ENCODE peak calls at places on chromosomes 4 and X, in eight cellular contexts. P is stimulated activated CD4-positive, alpha-beta T cell treated with anti-CD3 and anti-CD28 coated beads, Interleukin-12 subunit alpha, Interleukin-12 subunit beta, amount 100 ng/mL, for 48 hours; B is ovary; J is neural progenitor cell; A is head of caudate nucleus; F is NCI-H524; Z is hippocampal formation; I is type B pancreatic cell. D is an unnamed sample.

GRCh38 chr4:134470544-134470943 is 269.0 kb upstream of the PABPC4L start:
- DNase-seq in P (no peak), B (no peak), J (peak), A (no peak), F (peak), Z (no peak), I (no peak), D (no peak)

GRCh38 chr4:87353592-87353991 is 30.9 kb upstream of the HSD17B13 start:
- DNase-seq in P (no peak), B (no peak), J (peak), A (no peak), F (peak), Z (no peak), I (no peak), D (no peak)

GRCh38 chrX:9183481-9183880 is 149.6 kb upstream of the FAM9B start:
- DNase-seq in P (no peak), B (no peak), J (no peak), A (no peak), F (no peak), Z (no peak), I (no peak), D (no peak)

GRCh38 chrX:40109288-40110008 is 11.7 kb upstream of the BCOR start:
- DNase-seq in P (no peak), B (peak), J (peak), A (peak), F (peak), Z (peak), I (no peak), D (peak)

GRCh38 chrX:136528645-136529315 is 3.2 kb upstream of the VGLL1 start:
- DNase-seq in P (no peak), B (no peak), J (peak), A (no peak), F (no peak), Z (no peak), I (no peak), D (no peak)

GRCh38 chr4:126779446-126780166 is 853.2 kb upstream of the INTU start:
- DNase-seq in P (no peak), B (no peak), J (no peak), A (no peak), F (no peak), Z (no peak), I (no peak), D (no peak)

GRCh38 chrX:79169484-79169883 is 25.0 kb downstream of the GPR174 start:
- DNase-seq in P (no peak), B (no peak), J (no peak), A (no peak), F (no peak), Z (no peak), I (no peak), D (no peak)

GRCh38 chrX:2693123-2693438 is 2.0 kb downstream of the CD99 start:
- DNase-seq in P (no peak), B (no peak), J (no peak), A (no peak), F (no peak), Z (no peak), I (no peak), D (no peak)

D was measured in GF-D8.